ENCODE peak calls at places on chromosomes 1 and 21, in eight cellular contexts. S is cardiac fibroblast, G is progenitor cell of endocrine pancreas, W is hepatocyte, L is brain microvascular endothelial cell, Q is AG04449, V is OCI-LY7, U is H9. A is an unnamed sample.

GRCh38 chr21:44723177-44724131 is 12.1 kb upstream of the TSPEAR start:
- DNase-seq in L (no peak), Q (no peak), U (peak; percentile 51), G (no peak), W (no peak), V (no peak), S (no peak), A (no peak)

GRCh38 chr1:115592264-115592663 is 49.5 kb upstream of the VANGL1 start:
- DNase-seq in G (no peak), V (no peak), S (no peak), U (no peak), L (no peak), W (no peak), Q (no peak), A (no peak)

GRCh38 chr1:210817385-210818275 is 316.3 kb downstream of the KCNH1 start:
- DNase-seq in G (no peak), Q (no peak), U (no peak), S (no peak), V (no peak), L (no peak), W (no peak), A (no peak)

GRCh38 chr1:225418059-225418458 is 9.8 kb downstream of the LBR start:
- DNase-seq in W (no peak), G (no peak), U (no peak), L (no peak), Q (no peak), S (no peak), V (no peak), A (no peak)

GRCh38 chr1:59543211-59543668 is 246.3 kb downstream of the FGGY start:
- DNase-seq in S (no peak), G (no peak), V (no peak), W (peak; percentile 28), Q (no peak), U (no peak), L (no peak), A (no peak)

GRCh38 chr1:93111065-93111464 is 32.0 kb downstream of the MTF2 start:
- DNase-seq in U (no peak), V (no peak), G (no peak), Q (no peak), W (no peak), L (no peak), S (no peak), A (peak; percentile 11)

GRCh38 chr1:20250346-20250989 is 40.2 kb upstream of the VWA5B1 start:
- DNase-seq in W (peak; percentile 88), L (peak; percentile 16), Q (no peak), S (peak; percentile 43), V (no peak), G (no peak), U (no peak), A (peak; percentile 4)

GRCh38 chr1:1272341-1273151 is 1.1 kb downstream of the UBE2J2 start:
- DNase-seq in Q (no peak), S (no peak), W (no peak), L (no peak), G (no peak), V (peak; percentile 54), U (no peak), A (no peak)

GRCh38 chr1:169271094-169271493 is 96.5 kb downstream of the NME7 start:
- DNase-seq in Q (no peak), G (no peak), U (no peak), L (no peak), S (peak; percentile 60), V (peak; percentile 6), W (peak; percentile 5), A (peak; percentile 19)

GRCh38 chr1:8166436-8166835 is 140.3 kb upstream of the ERRFI1 start:
- DNase-seq in G (no peak), V (no peak), W (no peak), Q (no peak), S (no peak), U (no peak), L (no peak), A (no peak)

GRCh38 chr1:229845410-229846138 is 219.5 kb downstream of the URB2 start:
- DNase-seq in S (no peak), Q (no peak), U (no peak), G (no peak), V (no peak), L (no peak), W (no peak), A (no peak)
- TF ChIP-seq CTCF in S (no peak), Q (no peak), U (peak; percentile 51), G (peak; percentile 18), V (no peak), L (no peak), W (no peak), A (no peak)

DNA sequence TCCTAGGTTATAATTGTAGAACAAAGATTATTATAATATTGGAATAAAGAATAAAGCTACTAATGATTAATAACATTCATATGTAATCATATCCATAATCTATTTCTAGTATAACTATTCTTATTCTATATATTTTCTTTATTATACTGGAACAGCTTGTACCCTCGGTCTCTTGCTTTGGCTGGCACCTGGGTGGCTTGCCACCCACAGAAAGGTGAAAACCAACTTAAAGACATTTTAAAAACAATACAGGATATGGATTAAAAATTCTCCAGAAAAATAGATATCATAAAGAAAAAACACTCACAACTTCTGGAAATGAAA is 80.0 kb upstream of the PRRC2C start:
- DNase-seq in U (no peak), L (no peak), S (no peak), G (no peak), W (no peak), Q (no peak), V (no peak), A (no peak)
- TF ChIP-seq CTCF in U (peak; percentile 5), L (no peak), S (no peak), G (peak; percentile 3), W (no peak), Q (no peak), V (peak; percentile 15), A (no peak)

GRCh38 chr1:14363707-14364413 is 234.6 kb upstream of the KAZN start:
- DNase-seq in V (peak; percentile 82), S (no peak), L (no peak), W (no peak), U (no peak), G (no peak), Q (no peak), A (no peak)
- TF ChIP-seq CTCF in V (peak; percentile 86), S (no peak), L (no peak), W (no peak), U (peak; percentile 48), G (peak; percentile 18), Q (no peak), A (no peak)

GRCh38 chr1:244836598-244836997 is 1.1 kb downstream of the COX20 start:
- DNase-seq in U (no peak), W (no peak), G (no peak), Q (no peak), L (no peak), V (no peak), S (no peak), A (peak; percentile 30)

GRCh38 chr1:244835276-244836134 is at the start of gene COX20:
- DNase-seq in S (peak; percentile 94), U (peak; percentile 92), G (peak; percentile 85), Q (no peak), L (peak; percentile 77), W (peak; percentile 96), V (peak; percentile 94), A (peak; percentile 90)

GRCh38 chr1:244834596-244835275 is 722 bp upstream of the COX20 start:
- DNase-seq in S (peak; percentile 93), W (no peak), L (peak; percentile 87), U (no peak), Q (peak; percentile 65), G (no peak), V (peak; percentile 93), A (peak; percentile 96)

GRCh38 chr1:244836135-244836521 is 670 bp downstream of the COX20 start:
- DNase-seq in L (no peak), V (peak; percentile 45), W (peak; percentile 30), Q (no peak), S (peak; percentile 39), G (no peak), U (no peak), A (peak; percentile 62)

GRCh38 chr1:244833734-244834595 is 1.5 kb upstream of the COX20 start:
- DNase-seq in Q (no peak), S (peak; percentile 80), U (peak; percentile 66), G (peak; percentile 12), L (peak; percentile 68), V (peak; percentile 81), W (peak; percentile 70), A (peak; percentile 81)
- TF ChIP-seq CTCF in Q (no peak), S (peak; percentile 30), U (peak; percentile 47), G (peak; percentile 46), L (peak; percentile 41), V (peak; percentile 54), W (peak; percentile 20), A (peak; percentile 25)

DNA sequence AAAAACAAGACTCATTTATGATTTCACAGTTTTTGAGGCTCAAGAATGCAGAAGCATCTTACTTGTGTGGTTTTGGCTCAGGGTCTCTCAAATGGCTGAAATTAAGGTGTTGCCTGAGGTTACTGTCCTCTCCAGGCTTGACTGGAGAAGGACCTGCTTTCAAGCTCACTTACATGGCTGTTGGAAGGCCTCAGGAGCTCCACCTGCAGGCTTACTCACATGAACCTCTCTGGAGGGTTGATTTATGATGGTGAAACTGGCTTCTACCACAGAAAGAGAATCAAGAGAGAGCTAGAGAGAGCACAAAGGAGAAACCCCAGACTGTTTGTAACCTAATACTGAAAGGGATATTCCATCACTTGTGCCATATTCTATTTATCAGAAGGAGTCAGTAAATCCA is 6.2 kb upstream of the KCNK2 start:
- DNase-seq in V (peak; percentile 1), U (peak; percentile 66), G (no peak), S (peak; percentile 66), Q (no peak), L (peak; percentile 45), W (peak; percentile 35), A (peak; percentile 53)
- TF ChIP-seq CTCF in V (peak; percentile 46), U (peak; percentile 69), G (peak; percentile 49), S (peak; percentile 51), Q (peak; percentile 17), L (peak; percentile 78), W (peak; percentile 25), A (peak; percentile 60)

A was measured in fibroblast of villous mesenchyme.